ENCODE peak calls at places on chromosomes 5 and 9, in five cellular contexts. I is HepG2, K is HCT116, L is ovary, A is prostate gland. O is an unnamed sample.
A peak's percentile ranks its signal among the peaks of the same experiment; 100 is the strongest.

GRCh38 chr5:149128023-149128875 is 13.0 kb upstream of the ABLIM3 start:
- DNase-seq in I (no peak), K (no peak), L (no peak), A (no peak), O (peak; percentile 31)

GRCh38 chr9:137506274-137506673 is 43.9 kb downstream of the PNPLA7 start:
- DNase-seq in I (no peak), K (no peak), L (no peak), A (no peak), O (no peak)

GRCh38 chr9:35464056-35465025 is 25.6 kb upstream of the RUSC2 start:
- DNase-seq in I (no peak), K (no peak), L (no peak), A (no peak), O (no peak)

GRCh38 chr9:135978650-135979461 is 17.7 kb upstream of the UBAC1 start:
- DNase-seq in I (no peak), K (no peak), L (no peak), A (no peak), O (no peak)

GRCh38 chr5:161850491-161850890 is 2.6 kb downstream of the GABRA1 start:
- DNase-seq in I (no peak), K (no peak), L (no peak), A (no peak), O (no peak)

GRCh38 chr9:130254753-130255637 is 10.6 kb upstream of the HMCN2 start:
- DNase-seq in I (no peak), K (no peak), L (no peak), A (no peak), O (no peak)

GRCh38 chr5:124746252-124746915 is at the start of gene ZNF608:
- DNase-seq in I (peak; percentile 6), K (no peak), L (peak; percentile 44), A (peak; percentile 39), O (no peak)

GRCh38 chr5:80917596-80917995 is 42.6 kb upstream of the RASGRF2 start:
- DNase-seq in I (no peak), K (no peak), L (no peak), A (no peak), O (no peak)

GRCh38 chr5:133894143-133894542 is 74.3 kb downstream of the C5orf15 start:
- DNase-seq in I (no peak), K (no peak), L (no peak), A (no peak), O (no peak)

GRCh38 chr5:84036842-84037241 is 316.2 kb upstream of the HAPLN1 start:
- DNase-seq in I (no peak), K (no peak), L (no peak), A (no peak), O (no peak)

GRCh38 chr5:137260820-137261541 is 238.1 kb downstream of the SPOCK1 start:
- DNase-seq in I (no peak), K (no peak), L (no peak), A (no peak), O (no peak)

GRCh38 chr9:75200892-75201470 is 112.7 kb downstream of the OSTF1 start:
- DNase-seq in I (peak; percentile 47), K (peak; percentile 61), L (no peak), A (peak; percentile 36), O (no peak)

GRCh38 chr5:158074992-158075769 is 216.2 kb upstream of the CLINT1 start:
- DNase-seq in I (peak; percentile 10), K (peak; percentile 42), L (peak; percentile 55), A (peak; percentile 16), O (peak; percentile 31)

GRCh38 chr5:109694451-109694891 is 4.7 kb downstream of the MAN2A1 start:
- DNase-seq in I (no peak), K (no peak), L (no peak), A (no peak), O (no peak)

GRCh38 chr5:149298857-149299404 is 27.3 kb downstream of the AFAP1L1 start:
- DNase-seq in I (no peak), K (no peak), L (no peak), A (no peak), O (no peak)

GRCh38 chr5:148384389-148384756 is 615 bp downstream of the FBXO38 start:
- DNase-seq in I (peak; percentile 59), K (no peak), L (no peak), A (no peak), O (no peak)

GRCh38 chr5:98307811-98308210 is 465.7 kb upstream of the RGMB start:
- DNase-seq in I (no peak), K (no peak), L (no peak), A (no peak), O (no peak)

GRCh38 chr9:132645306-132645705 is 24.5 kb downstream of the DDX31 start:
- DNase-seq in I (no peak), K (no peak), L (no peak), A (no peak), O (no peak)

GRCh38 chr9:69029535-69029934 is 6.0 kb upstream of the FXN start:
- DNase-seq in I (no peak), K (no peak), L (no peak), A (no peak), O (no peak)

GRCh38 chr9:4221936-4222335 is 77.9 kb downstream of the GLIS3 start:
- DNase-seq in I (no peak), K (no peak), L (no peak), A (no peak), O (no peak)

GRCh38 chr5:127040779-127041520 is 10.6 kb upstream of the MARCHF3 start:
- DNase-seq in I (no peak), K (no peak), L (no peak), A (peak; percentile 13), O (no peak)

GRCh38 chr9:118721923-118722322 is 647.3 kb downstream of the BRINP1 start:
- DNase-seq in I (no peak), K (no peak), L (no peak), A (no peak), O (no peak)

GRCh38 chr9:92332577-92333287 is 7.0 kb downstream of the CENPP start:
- DNase-seq in I (no peak), K (no peak), L (no peak), A (peak; percentile 16), O (no peak)

GRCh38 chr5:62327138-62327537 is 21.1 kb downstream of the KIF2A start:
- DNase-seq in I (no peak), K (no peak), L (no peak), A (no peak), O (no peak)

GRCh38 chr9:120715331-120715924 is 1.2 kb upstream of the MEGF9 start:
- DNase-seq in I (no peak), K (no peak), L (peak; percentile 65), A (no peak), O (no peak)

GRCh38 chr9:97987490-97987889 is 4.3 kb downstream of the ANP32B start:
- DNase-seq in I (no peak), K (no peak), L (no peak), A (no peak), O (no peak)

GRCh38 chr9:97984188-97985057 is 1.3 kb downstream of the ANP32B start:
- DNase-seq in I (peak; percentile 26), K (peak; percentile 53), L (peak; percentile 93), A (peak; percentile 67), O (peak; percentile 54)

GRCh38 chr9:97986466-97986865 is 3.3 kb downstream of the ANP32B start:
- DNase-seq in I (no peak), K (no peak), L (no peak), A (no peak), O (no peak)

GRCh38 chr9:97983524-97984187 is 515 bp downstream of the ANP32B start:
- DNase-seq in I (no peak), K (no peak), L (peak; percentile 66), A (peak; percentile 56), O (peak; percentile 37)

DNA sequence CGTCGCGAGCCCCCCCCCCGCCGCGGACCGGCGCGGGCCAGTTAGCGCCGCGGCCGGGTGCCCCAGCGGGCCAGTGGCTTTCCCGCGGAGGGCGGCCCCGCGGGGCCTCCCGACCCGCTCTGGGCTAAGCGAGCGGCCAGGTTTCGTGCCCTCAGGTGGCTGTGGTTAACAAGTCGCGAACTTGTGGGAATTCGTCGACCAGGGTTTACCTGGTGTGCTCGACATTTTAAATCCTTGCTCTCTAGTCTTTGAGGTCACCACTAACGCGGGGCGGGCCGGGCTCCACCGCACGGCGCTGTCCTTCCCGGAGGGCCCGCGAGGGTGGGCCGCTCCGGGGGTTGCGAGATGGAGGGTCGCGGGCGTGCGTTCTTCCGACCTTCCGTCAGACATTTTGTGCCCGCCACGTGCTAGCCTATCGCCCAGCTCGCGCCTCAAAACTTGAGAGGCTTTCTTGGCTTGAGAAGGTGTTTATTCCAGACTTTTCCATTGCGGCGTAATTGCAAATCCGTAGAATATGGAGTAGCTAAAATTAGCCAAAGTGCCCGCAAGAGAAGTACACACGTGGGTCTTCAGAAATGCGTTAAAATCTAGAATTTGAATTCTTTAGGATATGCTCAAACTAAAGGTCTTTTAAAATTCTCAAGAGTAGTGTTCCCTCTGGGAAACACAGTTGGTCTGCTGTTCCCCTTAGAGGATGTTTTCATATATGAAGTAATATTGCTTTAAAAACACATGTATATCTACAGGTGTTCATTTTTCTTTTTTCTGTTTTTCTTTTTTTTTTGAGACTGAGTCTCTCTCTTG is 2.1 kb downstream of the ANP32B start:
- DNase-seq in I (no peak), K (no peak), L (no peak), A (no peak), O (no peak)
- TF ChIP-seq POLR2A in I (no peak), K (no peak), L (no peak), A (no peak), O (no peak)

DNA sequence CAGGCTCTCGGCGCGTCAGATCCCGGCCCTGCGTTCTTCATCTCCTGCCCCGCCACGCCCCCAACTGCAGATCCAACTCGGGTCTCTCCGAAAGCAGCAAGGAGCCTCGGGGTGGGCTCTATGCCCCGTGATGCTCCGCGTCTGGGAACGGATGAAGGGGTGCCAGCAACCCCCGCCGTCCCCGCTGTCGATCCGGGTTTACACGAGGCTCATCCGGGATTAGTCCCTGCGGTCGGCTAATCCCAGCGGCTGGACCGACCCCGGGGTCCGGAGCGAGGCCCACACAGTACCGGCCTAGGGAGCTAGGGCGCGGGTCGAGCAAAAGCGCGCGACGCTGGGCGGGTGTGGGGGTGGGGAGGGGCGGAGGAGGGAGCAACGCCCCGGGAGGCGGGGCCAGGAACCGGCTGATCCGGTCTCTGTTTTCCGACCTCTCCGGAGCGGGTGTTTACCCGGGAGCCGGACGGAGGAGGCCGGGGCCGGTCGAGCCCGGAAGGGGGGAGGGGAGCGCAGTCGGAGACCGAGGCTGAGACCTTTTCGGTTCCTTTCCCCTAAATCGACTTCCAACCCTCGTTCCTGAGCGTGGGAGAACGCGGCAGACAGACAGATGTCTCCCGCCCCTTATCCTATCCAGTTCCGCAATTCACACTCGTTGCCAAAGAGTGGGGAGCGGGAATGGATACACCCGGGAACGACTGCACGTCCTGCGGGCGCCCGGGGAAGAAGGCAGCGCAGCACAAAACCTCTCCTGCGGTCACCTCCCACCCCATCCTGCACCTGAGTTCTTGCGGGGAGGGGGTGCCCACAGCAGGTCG is 28.6 kb downstream of the PCDH1 start:
- DNase-seq in I (peak; percentile 31), K (no peak), L (peak; percentile 84), A (peak; percentile 95), O (peak; percentile 87)
- TF ChIP-seq POLR2A in I (peak; percentile 60), K (peak; percentile 69), L (peak; percentile 48), A (peak; percentile 80), O (no peak)

DNA sequence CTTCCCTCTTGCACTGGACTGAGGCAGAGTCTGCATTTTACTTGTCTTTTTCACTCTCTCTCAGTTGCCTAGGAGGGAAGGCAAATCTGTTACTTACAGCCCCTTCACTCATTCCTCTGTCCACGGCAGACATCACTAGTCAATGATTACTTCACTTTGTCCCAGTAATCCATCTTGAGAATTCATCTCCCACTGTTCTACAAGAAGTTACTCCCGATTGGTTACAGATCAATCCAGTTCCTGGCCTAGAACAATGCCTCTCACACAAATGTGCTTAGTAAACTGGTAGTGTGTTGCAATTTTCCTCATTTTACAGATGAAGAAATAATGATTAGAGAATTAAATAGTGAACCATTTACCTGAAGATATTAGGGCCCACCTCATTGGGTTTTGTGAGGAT is 49.7 kb upstream of the SPATA31D4 start:
- DNase-seq in I (no peak), K (no peak), L (no peak), A (no peak), O (no peak)
- TF ChIP-seq POLR2A in I (no peak), K (no peak), L (no peak), A (no peak), O (no peak)

GRCh38 chr5:131164931-131165727 is at the start of gene HINT1:
- DNase-seq in I (peak; percentile 82), K (peak; percentile 79), L (peak; percentile 93), A (peak; percentile 90), O (peak; percentile 91)
- TF ChIP-seq POLR2A in I (peak; percentile 90), K (peak; percentile 94), L (peak; percentile 79), A (peak; percentile 80), O (peak; percentile 79)